ENCODE peak calls at places on chromosome 2, in eight cellular contexts. One of them, this sample, is unnamed.

GRCh38 chr2:30406853-30407252 is 40.2 kb upstream of the LCLAT1 start:
- DNase-seq in Calu3: no peak
- DNase-seq in neural crest cell: no peak
- DNase-seq in prostate gland: no peak
- DNase-seq in GM12865: no peak
- DNase-seq in right lobe of liver: no peak
- DNase-seq in heart left ventricle: no peak
- DNase-seq in foreskin keratinocyte: no peak
- DNase-seq in this sample: no peak

GRCh38 chr2:176188969-176189665 is 649 bp downstream of the HOXD1 start:
- DNase-seq in Calu3: no peak
- DNase-seq in neural crest cell: no peak
- DNase-seq in prostate gland: no peak
- DNase-seq in GM12865: no peak
- DNase-seq in right lobe of liver: no peak
- DNase-seq in heart left ventricle: no peak
- DNase-seq in foreskin keratinocyte: no peak
- DNase-seq in this sample: peak; percentile 58

GRCh38 chr2:233656443-233656842 is 15.3 kb upstream of the UGT1A9 start:
- DNase-seq in Calu3: no peak
- DNase-seq in neural crest cell: no peak
- DNase-seq in prostate gland: no peak
- DNase-seq in GM12865: peak; percentile 32
- DNase-seq in right lobe of liver: no peak
- DNase-seq in heart left ventricle: no peak
- DNase-seq in foreskin keratinocyte: no peak
- DNase-seq in this sample: no peak

GRCh38 chr2:99467390-99467789 is 22.4 kb downstream of the REV1 start:
- DNase-seq in Calu3: no peak
- DNase-seq in neural crest cell: no peak
- DNase-seq in prostate gland: no peak
- DNase-seq in GM12865: no peak
- DNase-seq in right lobe of liver: no peak
- DNase-seq in heart left ventricle: no peak
- DNase-seq in foreskin keratinocyte: no peak
- DNase-seq in this sample: no peak

GRCh38 chr2:6497048-6497447 is 368.7 kb downstream of the CMPK2 start:
- DNase-seq in Calu3: no peak
- DNase-seq in neural crest cell: no peak
- DNase-seq in prostate gland: no peak
- DNase-seq in GM12865: no peak
- DNase-seq in right lobe of liver: no peak
- DNase-seq in heart left ventricle: no peak
- DNase-seq in foreskin keratinocyte: no peak
- DNase-seq in this sample: no peak

GRCh38 chr2:70029814-70030409 is 57.4 kb upstream of the PCBP1 start:
- DNase-seq in Calu3: no peak
- DNase-seq in neural crest cell: no peak
- DNase-seq in prostate gland: no peak
- DNase-seq in GM12865: no peak
- DNase-seq in right lobe of liver: peak; percentile 39
- DNase-seq in heart left ventricle: peak; percentile 84
- DNase-seq in foreskin keratinocyte: no peak
- DNase-seq in this sample: peak; percentile 14

GRCh38 chr2:53234548-53234903 is 533.1 kb upstream of the CHAC2 start:
- DNase-seq in Calu3: no peak
- DNase-seq in neural crest cell: no peak
- DNase-seq in prostate gland: no peak
- DNase-seq in GM12865: no peak
- DNase-seq in right lobe of liver: no peak
- DNase-seq in heart left ventricle: no peak
- DNase-seq in foreskin keratinocyte: no peak
- DNase-seq in this sample: no peak

GRCh38 chr2:173631123-173631450 is 276.4 kb downstream of the CDCA7 start:
- DNase-seq in Calu3: no peak
- DNase-seq in neural crest cell: no peak
- DNase-seq in prostate gland: no peak
- DNase-seq in GM12865: no peak
- DNase-seq in right lobe of liver: no peak
- DNase-seq in heart left ventricle: peak; percentile 47
- DNase-seq in foreskin keratinocyte: no peak
- DNase-seq in this sample: peak; percentile 44

GRCh38 chr2:201788371-201788770 is 7.6 kb upstream of the ALS2 start:
- DNase-seq in Calu3: no peak
- DNase-seq in neural crest cell: no peak
- DNase-seq in prostate gland: no peak
- DNase-seq in GM12865: no peak
- DNase-seq in right lobe of liver: no peak
- DNase-seq in heart left ventricle: no peak
- DNase-seq in foreskin keratinocyte: no peak
- DNase-seq in this sample: no peak

DNA sequence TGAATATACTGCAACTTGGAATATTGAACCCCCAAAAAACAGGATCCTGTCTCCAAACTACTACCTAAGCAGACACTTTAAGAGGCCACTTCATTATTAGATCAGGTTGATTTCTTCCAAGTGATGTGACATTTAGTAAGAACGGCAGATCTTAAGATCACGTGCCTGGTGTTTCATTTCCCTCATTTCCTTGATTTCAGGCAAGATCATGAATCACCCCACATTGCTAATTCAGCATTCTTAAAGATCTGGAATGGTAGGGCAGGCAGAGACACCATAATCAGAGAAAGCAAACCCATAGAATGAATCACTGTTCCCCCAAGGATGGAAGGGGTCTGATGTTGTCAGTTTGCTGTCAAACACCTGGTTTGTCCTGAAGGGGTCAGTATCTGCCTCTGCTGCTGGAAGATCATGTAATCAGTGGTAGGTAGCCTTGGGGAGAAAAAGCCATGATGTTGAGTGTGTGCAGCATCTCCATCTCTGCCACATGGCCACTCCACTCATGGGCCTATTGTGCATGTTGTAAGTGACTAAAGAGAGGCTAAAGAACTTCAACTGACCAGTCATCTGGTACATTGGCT is 133.9 kb downstream of the ARHGAP15 start:
- DNase-seq in Calu3: peak; percentile 1
- DNase-seq in neural crest cell: no peak
- DNase-seq in prostate gland: no peak
- DNase-seq in GM12865: no peak
- DNase-seq in right lobe of liver: no peak
- DNase-seq in heart left ventricle: no peak
- DNase-seq in foreskin keratinocyte: no peak
- DNase-seq in this sample: no peak
- TF ChIP-seq CTCF in Calu3: no peak
- TF ChIP-seq CTCF in neural crest cell: no peak
- TF ChIP-seq CTCF in prostate gland: no peak
- TF ChIP-seq CTCF in GM12865: no peak
- TF ChIP-seq CTCF in right lobe of liver: peak; percentile 60
- TF ChIP-seq CTCF in heart left ventricle: no peak
- TF ChIP-seq CTCF in foreskin keratinocyte: no peak
- TF ChIP-seq CTCF in this sample: no peak

GRCh38 chr2:231094671-231095346 is 30.0 kb downstream of the HTR2B start:
- DNase-seq in Calu3: no peak
- DNase-seq in neural crest cell: no peak
- DNase-seq in prostate gland: no peak
- DNase-seq in GM12865: no peak
- DNase-seq in right lobe of liver: no peak
- DNase-seq in heart left ventricle: no peak
- DNase-seq in foreskin keratinocyte: no peak
- DNase-seq in this sample: no peak

GRCh38 chr2:231102772-231103171 is 22.1 kb downstream of the HTR2B start:
- DNase-seq in Calu3: no peak
- DNase-seq in neural crest cell: no peak
- DNase-seq in prostate gland: no peak
- DNase-seq in GM12865: no peak
- DNase-seq in right lobe of liver: no peak
- DNase-seq in heart left ventricle: no peak
- DNase-seq in foreskin keratinocyte: no peak
- DNase-seq in this sample: no peak

GRCh38 chr2:231104115-231104713 is 20.6 kb downstream of the HTR2B start:
- DNase-seq in Calu3: peak; percentile 61
- DNase-seq in neural crest cell: peak; percentile 54
- DNase-seq in prostate gland: peak; percentile 33
- DNase-seq in GM12865: peak; percentile 73
- DNase-seq in right lobe of liver: no peak
- DNase-seq in heart left ventricle: peak; percentile 41
- DNase-seq in foreskin keratinocyte: no peak
- DNase-seq in this sample: peak; percentile 65

GRCh38 chr2:231100990-231101389 is 23.9 kb downstream of the HTR2B start:
- DNase-seq in Calu3: no peak
- DNase-seq in neural crest cell: no peak
- DNase-seq in prostate gland: no peak
- DNase-seq in GM12865: no peak
- DNase-seq in right lobe of liver: no peak
- DNase-seq in heart left ventricle: no peak
- DNase-seq in foreskin keratinocyte: no peak
- DNase-seq in this sample: no peak

DNA sequence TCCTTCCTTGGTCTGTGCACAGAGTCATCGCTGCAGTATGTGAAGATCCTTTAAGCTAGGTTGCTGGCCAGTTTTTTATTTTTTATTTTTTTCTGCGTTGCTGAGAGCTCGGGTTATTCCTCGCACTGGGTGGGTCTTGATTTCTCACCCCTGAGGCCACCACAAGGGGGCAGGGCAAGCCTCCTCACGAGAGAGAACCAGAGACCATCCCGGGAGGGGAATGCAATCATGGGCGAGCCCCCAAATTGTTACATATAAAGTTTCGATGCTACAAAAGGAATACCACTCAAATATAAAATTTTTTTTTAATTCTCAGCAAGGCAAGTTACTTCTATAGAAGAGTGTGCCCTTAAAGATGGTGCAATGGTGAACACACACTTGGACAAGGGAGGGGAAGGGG is 24.9 kb downstream of the HTR2B start:
- DNase-seq in Calu3: no peak
- DNase-seq in neural crest cell: peak; percentile 44
- DNase-seq in prostate gland: no peak
- DNase-seq in GM12865: peak; percentile 5
- DNase-seq in right lobe of liver: no peak
- DNase-seq in heart left ventricle: no peak
- DNase-seq in foreskin keratinocyte: no peak
- DNase-seq in this sample: peak; percentile 32
- TF ChIP-seq CTCF in Calu3: no peak
- TF ChIP-seq CTCF in neural crest cell: no peak
- TF ChIP-seq CTCF in prostate gland: no peak
- TF ChIP-seq CTCF in GM12865: no peak
- TF ChIP-seq CTCF in right lobe of liver: no peak
- TF ChIP-seq CTCF in heart left ventricle: no peak
- TF ChIP-seq CTCF in foreskin keratinocyte: no peak
- TF ChIP-seq CTCF in this sample: no peak

GRCh38 chr2:164498841-164499240 is 122.4 kb downstream of the GRB14 start:
- DNase-seq in Calu3: no peak
- DNase-seq in neural crest cell: no peak
- DNase-seq in prostate gland: no peak
- DNase-seq in GM12865: no peak
- DNase-seq in right lobe of liver: no peak
- DNase-seq in heart left ventricle: no peak
- DNase-seq in foreskin keratinocyte: no peak
- DNase-seq in this sample: no peak

DNA sequence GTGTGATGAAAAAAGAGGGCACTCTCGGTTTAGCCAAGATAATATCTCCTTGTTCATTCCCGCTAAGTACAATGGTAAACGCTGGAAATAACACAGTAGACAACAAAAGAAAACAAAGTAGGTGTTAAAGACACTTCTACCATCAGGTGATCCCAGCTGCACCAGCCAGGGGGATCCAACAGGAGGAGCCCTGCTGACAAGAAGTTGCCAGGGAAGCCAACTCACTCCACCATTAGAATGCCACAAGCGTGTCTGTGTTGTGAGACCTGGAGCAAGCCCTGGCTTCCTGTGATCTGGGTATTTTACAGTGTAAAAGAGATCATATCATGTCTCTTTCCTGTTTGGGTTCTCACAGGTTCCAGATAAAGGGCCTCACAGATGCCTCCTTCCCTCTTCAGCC is 117.0 kb downstream of the GRB14 start:
- DNase-seq in Calu3: peak; percentile 62
- DNase-seq in neural crest cell: no peak
- DNase-seq in prostate gland: no peak
- DNase-seq in GM12865: no peak
- DNase-seq in right lobe of liver: no peak
- DNase-seq in heart left ventricle: no peak
- DNase-seq in foreskin keratinocyte: no peak
- DNase-seq in this sample: peak; percentile 5
- TF ChIP-seq CTCF in Calu3: peak; percentile 51
- TF ChIP-seq CTCF in neural crest cell: peak; percentile 47
- TF ChIP-seq CTCF in prostate gland: no peak
- TF ChIP-seq CTCF in GM12865: peak; percentile 12
- TF ChIP-seq CTCF in right lobe of liver: peak; percentile 41
- TF ChIP-seq CTCF in heart left ventricle: no peak
- TF ChIP-seq CTCF in foreskin keratinocyte: peak; percentile 55
- TF ChIP-seq CTCF in this sample: peak; percentile 16

GRCh38 chr2:64865073-64865830 is 123.9 kb upstream of the SLC1A4 start:
- DNase-seq in Calu3: peak; percentile 63
- DNase-seq in neural crest cell: peak; percentile 63
- DNase-seq in prostate gland: peak; percentile 63
- DNase-seq in GM12865: peak; percentile 69
- DNase-seq in right lobe of liver: peak; percentile 71
- DNase-seq in heart left ventricle: peak; percentile 69
- DNase-seq in foreskin keratinocyte: no peak
- DNase-seq in this sample: peak; percentile 69
- TF ChIP-seq CTCF in Calu3: peak; percentile 87
- TF ChIP-seq CTCF in neural crest cell: peak; percentile 92
- TF ChIP-seq CTCF in prostate gland: peak; percentile 95
- TF ChIP-seq CTCF in GM12865: peak; percentile 57
- TF ChIP-seq CTCF in right lobe of liver: peak; percentile 99
- TF ChIP-seq CTCF in heart left ventricle: peak; percentile 99
- TF ChIP-seq CTCF in foreskin keratinocyte: peak; percentile 78
- TF ChIP-seq CTCF in this sample: no peak

GRCh38 chr2:179263015-179263414 is 1.6 kb downstream of the SESTD1 start:
- DNase-seq in Calu3: no peak
- DNase-seq in neural crest cell: no peak
- DNase-seq in prostate gland: no peak
- DNase-seq in GM12865: no peak
- DNase-seq in right lobe of liver: no peak
- DNase-seq in heart left ventricle: no peak
- DNase-seq in foreskin keratinocyte: no peak
- DNase-seq in this sample: no peak

GRCh38 chr2:179265082-179265575 is 497 bp upstream of the SESTD1 start:
- DNase-seq in Calu3: no peak
- DNase-seq in neural crest cell: no peak
- DNase-seq in prostate gland: no peak
- DNase-seq in GM12865: no peak
- DNase-seq in right lobe of liver: no peak
- DNase-seq in heart left ventricle: no peak
- DNase-seq in foreskin keratinocyte: no peak
- DNase-seq in this sample: no peak

GRCh38 chr2:179262077-179262660 is 2.5 kb downstream of the SESTD1 start:
- DNase-seq in Calu3: no peak
- DNase-seq in neural crest cell: no peak
- DNase-seq in prostate gland: no peak
- DNase-seq in GM12865: no peak
- DNase-seq in right lobe of liver: no peak
- DNase-seq in heart left ventricle: no peak
- DNase-seq in foreskin keratinocyte: no peak
- DNase-seq in this sample: no peak

GRCh38 chr2:179264238-179265081 is at the start of gene SESTD1:
- DNase-seq in Calu3: peak; percentile 84
- DNase-seq in neural crest cell: peak; percentile 70
- DNase-seq in prostate gland: peak; percentile 28
- DNase-seq in GM12865: peak; percentile 60
- DNase-seq in right lobe of liver: peak; percentile 82
- DNase-seq in heart left ventricle: peak; percentile 80
- DNase-seq in foreskin keratinocyte: no peak
- DNase-seq in this sample: peak; percentile 89

GRCh38 chr2:179263460-179264237 is 983 bp downstream of the SESTD1 start:
- DNase-seq in Calu3: peak; percentile 37
- DNase-seq in neural crest cell: peak; percentile 31
- DNase-seq in prostate gland: no peak
- DNase-seq in GM12865: peak; percentile 30
- DNase-seq in right lobe of liver: peak; percentile 63
- DNase-seq in heart left ventricle: peak; percentile 36
- DNase-seq in foreskin keratinocyte: no peak
- DNase-seq in this sample: peak; percentile 56
- TF ChIP-seq CTCF in Calu3: no peak
- TF ChIP-seq CTCF in neural crest cell: no peak
- TF ChIP-seq CTCF in prostate gland: no peak
- TF ChIP-seq CTCF in GM12865: no peak
- TF ChIP-seq CTCF in right lobe of liver: no peak
- TF ChIP-seq CTCF in heart left ventricle: no peak
- TF ChIP-seq CTCF in foreskin keratinocyte: no peak
- TF ChIP-seq CTCF in this sample: no peak